ENCODE peak calls at places on chromosomes 6 and 20, in four cellular contexts. T is body of pancreas, E is AG04450, F is uterus. K is an unnamed sample. For H3K27me3, the result is how much of the 10 kb centered on the place peaks cover.

GRCh38 chr6:134004714-134005113 is 47.7 kb downstream of the SLC2A12 start:
- DNase-seq in E (no peak), F (no peak), T (no peak), K (no peak)

GRCh38 chr6:134041093-134041492 is 11.3 kb downstream of the SLC2A12 start:
- DNase-seq in E (no peak), F (no peak), T (no peak), K (peak)

GRCh38 chr20:11454966-11455799 is 462.5 kb upstream of the BTBD3 start:
- DNase-seq in F (no peak), E (no peak), T (no peak), K (no peak)

GRCh38 chr6:84462697-84463096 is 235.3 kb upstream of the CEP162 start:
- DNase-seq in F (no peak), E (no peak), T (no peak), K (no peak)

GRCh38 chr20:58545565-58546195 is 30.5 kb upstream of the APCDD1L start:
- DNase-seq in E (no peak), F (no peak), T (no peak), K (no peak)

GRCh38 chr6:109945091-109945490 is 33.0 kb upstream of the GPR6 start:
- DNase-seq in E (no peak), T (no peak), F (no peak), K (no peak)

GRCh38 chr6:27767851-27768250 is 144.3 kb downstream of the OR2B2 start:
- DNase-seq in F (no peak), E (no peak), T (no peak), K (no peak)

GRCh38 chr20:47989957-47990356 is 204.7 kb upstream of the SULF2 start:
- DNase-seq in F (no peak), E (no peak), T (no peak), K (no peak)

GRCh38 chr6:9250852-9251251 is 815.5 kb upstream of the SLC35B3 start:
- DNase-seq in E (peak), F (no peak), T (peak), K (no peak)

GRCh38 chr6:12477616-12478015 is 187.5 kb downstream of the EDN1 start:
- DNase-seq in E (no peak), T (no peak), F (no peak), K (no peak)

GRCh38 chr6:96223695-96224094 is 207.9 kb downstream of the FUT9 start:
- DNase-seq in F (no peak), E (no peak), T (no peak), K (no peak)

GRCh38 chr20:61723538-61724257 is 342.0 kb downstream of the TAF4 start:
- DNase-seq in T (no peak), F (no peak), E (no peak), K (no peak)

GRCh38 chr6:128491643-128492206 is 28.7 kb downstream of the PTPRK start:
- DNase-seq in E (no peak), T (peak), F (no peak), K (no peak)

GRCh38 chr6:11388983-11389944 is 148.3 kb upstream of the TMEM170B start:
- DNase-seq in E (no peak), F (no peak), T (no peak), K (no peak)

GRCh38 chr6:122589115-122589514 is 21.1 kb upstream of the PKIB start:
- DNase-seq in T (no peak), F (no peak), E (no peak), K (no peak)

GRCh38 chr6:168165373-168165772 is 86.4 kb upstream of the FRMD1 start:
- DNase-seq in T (no peak), F (peak), E (no peak), K (no peak)

GRCh38 chr6:65123516-65123915 is 583.5 kb downstream of the EYS start:
- DNase-seq in T (no peak), F (no peak), E (peak), K (no peak)

GRCh38 chr6:159149641-159150040 is 19.6 kb upstream of the FNDC1 start:
- DNase-seq in F (no peak), E (no peak), T (no peak), K (no peak)

GRCh38 chr6:161369339-161369738 is 95.5 kb upstream of the AGPAT4 start:
- DNase-seq in F (no peak), E (peak), T (no peak), K (no peak)

GRCh38 chr6:7725849-7726415 is at the start of gene BMP6:
- DNase-seq in F (peak), E (peak), T (peak), K (peak)

GRCh38 chr6:8299034-8299433 is 136.3 kb downstream of the SLC35B3 start:
- DNase-seq in E (no peak), F (no peak), T (no peak), K (no peak)

GRCh38 chr6:156687875-156688549 is 89.2 kb upstream of the ARID1B start:
- DNase-seq in E (no peak), T (peak), F (no peak), K (no peak)

GRCh38 chr6:22658183-22658582 is 88.8 kb downstream of the HDGFL1 start:
- DNase-seq in T (no peak), F (no peak), E (no peak), K (no peak)

GRCh38 chr6:2659882-2660281 is 90.8 kb downstream of the MYLK4 start:
- DNase-seq in F (no peak), T (no peak), E (no peak), K (no peak)

GRCh38 chr6:100317031-100317430 is 147.7 kb downstream of the SIM1 start:
- DNase-seq in E (no peak), T (no peak), F (no peak), K (no peak)

GRCh38 chr6:18270216-18270615 is 5.9 kb upstream of the DEK start:
- DNase-seq in E (no peak), T (no peak), F (no peak), K (no peak)

GRCh38 chr20:62766716-62767115 is 29.6 kb upstream of the MRGBP start:
- DNase-seq in T (peak), E (no peak), F (no peak), K (no peak)

GRCh38 chr6:10532392-10532791 is 11.2 kb downstream of the GCNT2 start:
- DNase-seq in T (no peak), F (no peak), E (no peak), K (no peak)

GRCh38 chr6:85118233-85118632 is 331.6 kb upstream of the NT5E start:
- DNase-seq in F (no peak), T (no peak), E (no peak), K (no peak)

GRCh38 chr6:1607557-1608221 is 2.0 kb upstream of the FOXC1 start:
- DNase-seq in E (no peak), F (no peak), T (no peak), K (no peak)

GRCh38 chr20:44210422-44211176 is at the start of gene OSER1:
- DNase-seq in T (peak), E (peak), F (peak), K (peak)

GRCh38 chr6:44108471-44108870 is 18.8 kb downstream of the MRPL14 start:
- DNase-seq in F (no peak), E (no peak), T (no peak), K (no peak)

GRCh38 chr6:63808576-63808975 is 173.0 kb downstream of the PHF3 start:
- DNase-seq in E (no peak), T (no peak), F (no peak), K (no peak)

GRCh38 chr6:111754423-111754822 is 118.8 kb downstream of the FYN start:
- DNase-seq in F (no peak), E (no peak), T (no peak), K (no peak)

GRCh38 chr6:142856857-142857608 is 87.9 kb downstream of the HIVEP2 start:
- DNase-seq in E (no peak), F (no peak), T (no peak), K (no peak)

GRCh38 chr6:134437376-134437775 is 119.5 kb upstream of the SGK1 start:
- DNase-seq in T (no peak), E (no peak), F (no peak), K (no peak)

GRCh38 chr6:410555-411395 is 19.2 kb downstream of the IRF4 start:
- DNase-seq in T (no peak), E (no peak), F (no peak), K (no peak)

GRCh38 chr6:415087-415486 is 23.5 kb downstream of the IRF4 start:
- DNase-seq in F (no peak), E (no peak), T (no peak), K (no peak)

GRCh38 chr6:412146-412886 is 20.8 kb downstream of the IRF4 start:
- DNase-seq in F (no peak), T (no peak), E (no peak), K (no peak)

GRCh38 chr6:411402-412145 is 20.0 kb downstream of the IRF4 start:
- DNase-seq in E (no peak), F (no peak), T (no peak), K (no peak)

DNA sequence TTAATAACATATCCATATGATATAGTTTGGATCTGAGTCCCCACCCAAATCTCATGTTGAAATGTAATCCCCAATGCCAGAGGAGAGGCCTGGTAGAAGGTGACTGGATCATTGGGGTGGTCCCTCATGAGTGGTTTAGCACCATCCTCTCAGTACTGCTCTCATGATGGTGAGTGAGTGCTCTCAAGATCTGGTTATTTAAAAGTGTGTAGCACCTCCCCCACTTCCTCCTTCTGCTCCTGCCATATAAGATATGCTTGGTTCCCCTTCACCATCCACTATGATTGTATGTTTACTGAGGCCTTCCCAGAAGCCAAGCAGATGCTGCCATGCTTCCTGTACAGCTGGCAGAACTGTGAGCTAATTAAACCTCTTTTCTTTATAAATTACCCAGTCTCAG is 22.9 kb downstream of the IRF4 start:
- DNase-seq in E (no peak), F (no peak), T (no peak), K (no peak)
- H3K27me3 ChIP-seq in E (under half), F (under half), T (under half), K (under half)

DNA sequence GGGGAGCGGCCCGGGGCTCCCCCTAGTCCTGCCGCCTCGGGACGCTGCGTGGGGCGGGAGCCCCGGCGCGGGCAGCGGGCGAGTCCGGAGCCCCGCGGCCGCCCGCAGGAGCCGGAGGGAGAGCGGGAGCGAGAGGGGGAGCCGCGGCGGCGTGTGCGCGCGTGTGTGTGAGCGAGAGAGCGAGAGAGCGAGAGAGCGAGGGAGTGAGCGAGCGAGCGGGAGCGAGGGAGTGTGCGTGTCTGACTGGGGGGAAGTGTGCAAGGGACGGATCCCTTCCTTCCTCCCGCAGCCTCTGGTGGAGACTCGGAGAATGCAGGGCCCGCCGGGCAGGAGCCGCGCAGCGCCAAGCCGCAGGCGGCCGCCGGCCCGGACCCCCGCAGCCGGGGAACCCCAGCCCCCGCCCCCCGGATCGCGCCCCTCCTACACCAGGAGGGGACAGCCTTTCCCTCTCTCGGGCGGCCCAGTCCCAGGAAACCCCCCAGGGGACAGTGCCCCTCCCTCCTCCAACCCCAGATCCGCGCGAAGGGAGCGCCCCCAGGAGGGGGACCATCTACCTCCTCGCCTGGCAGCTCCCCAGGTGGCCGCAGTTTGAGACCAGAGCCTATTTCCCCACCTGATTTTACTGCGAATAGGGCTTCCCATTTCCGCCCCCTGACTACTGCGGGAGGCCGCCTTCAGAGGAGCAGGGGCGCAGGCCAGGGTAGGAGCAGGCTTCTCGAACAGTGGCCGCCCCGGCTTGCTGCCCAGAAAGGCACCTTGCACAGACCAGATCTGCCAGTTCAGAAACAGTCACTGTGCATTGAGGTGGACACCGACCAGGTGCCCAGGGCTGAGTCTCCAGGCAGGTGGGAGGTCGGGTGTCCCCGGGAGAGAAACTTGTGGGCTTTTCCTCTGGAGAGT is at the start of gene CDH22:
- DNase-seq in F (peak), E (no peak), T (peak), K (peak)
- H3K27me3 ChIP-seq in F (under half), E (half or more), T (under half), K (half or more)

GRCh38 chr6:166001359-166001758 is 166.3 kb downstream of the TBXT start:
- DNase-seq in E (no peak), F (no peak), T (no peak), K (no peak)

GRCh38 chr6:166003569-166003968 is 164.1 kb downstream of the TBXT start:
- DNase-seq in F (no peak), E (no peak), T (no peak), K (no peak)

GRCh38 chr6:165999279-165999678 is 168.4 kb downstream of the TBXT start:
- DNase-seq in T (no peak), F (no peak), E (no peak), K (no peak)

DNA sequence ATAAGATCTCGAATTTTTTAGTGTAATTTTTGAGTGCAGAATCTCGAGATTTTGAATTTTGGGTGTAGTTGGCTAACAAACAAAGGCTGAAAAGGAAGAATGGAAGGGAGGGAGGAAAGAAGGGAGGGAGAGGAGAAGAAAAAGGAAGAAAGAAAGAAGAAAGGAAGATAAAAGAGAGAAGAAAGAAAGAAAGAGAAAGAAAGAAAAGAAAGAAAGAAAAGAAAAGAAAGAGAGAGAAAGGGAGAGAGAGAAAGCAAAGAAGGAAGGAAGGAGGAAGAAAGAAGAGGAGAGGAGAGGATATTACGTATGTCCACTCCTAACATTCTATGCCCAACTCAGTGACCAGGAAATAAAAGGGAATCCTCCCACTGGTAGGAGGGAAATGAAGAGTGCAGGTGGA is 169.6 kb downstream of the TBXT start:
- DNase-seq in T (no peak), F (no peak), E (no peak), K (no peak)
- H3K27me3 ChIP-seq in T (under half), F (under half), E (under half), K (under half)

DNA sequence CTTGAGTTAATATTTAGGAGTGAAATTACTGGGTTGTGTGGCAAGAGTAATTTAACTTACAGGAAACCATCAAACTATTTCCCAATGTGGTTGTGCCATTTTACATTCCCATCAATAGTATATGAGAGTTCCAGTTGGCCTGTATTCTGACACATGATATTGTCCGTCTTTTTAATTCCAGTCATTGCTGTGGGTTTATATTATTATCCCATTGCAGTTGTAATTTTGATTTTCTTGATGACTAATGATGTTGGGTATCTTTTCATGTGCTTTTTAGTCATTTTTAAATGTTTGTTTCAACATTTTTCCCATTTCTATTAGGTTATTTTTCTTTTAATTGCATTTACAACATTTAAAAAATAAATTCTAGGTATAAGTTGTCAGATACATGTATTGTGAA is 614.0 kb downstream of the UTRN start:
- DNase-seq in F (no peak), E (peak), T (no peak), K (no peak)
- H3K27me3 ChIP-seq in F (under half), E (under half), T (under half), K (under half)

GRCh38 chr6:26322645-26323482 is 42.1 kb upstream of the BTN3A2 start:
- DNase-seq in E (no peak), F (peak), T (peak), K (no peak)
- H3K27me3 ChIP-seq in E (under half), F (under half), T (under half), K (under half)